ENCODE peak calls at places on chromosomes 1 and 21, in four cellular contexts. W is activated naive CD8-positive, alpha-beta T cell treated with anti-CD3 and anti-CD28 coated beads, Interleukin-2, amount 50 U/mL, for 16 hours; P is RPMI8226; B is stimulated activated CD8-positive, alpha-beta memory T cell treated with anti-CD3 and anti-CD28 coated beads, Interleukin-12 subunit alpha, Interleukin-12 subunit beta, amount 100 ng/mL, for 1 hour. J is an unnamed sample.

GRCh38 chr1:179025125-179025974 is at the start of gene FAM20B:
- DNase-seq in B (peak; percentile 84), P (peak; percentile 97), W (peak; percentile 87), J (peak; percentile 94)

GRCh38 chr1:25579947-25580309 is 36.5 kb downstream of the LDLRAP1 start:
- DNase-seq in B (no peak), W (no peak), P (no peak), J (no peak)

GRCh38 chr1:61491497-61491896 is 233.4 kb downstream of the TM2D1 start:
- DNase-seq in W (no peak), B (no peak), P (no peak), J (no peak)

GRCh38 chr1:59779949-59780348 is 34.8 kb upstream of the HOOK1 start:
- DNase-seq in P (no peak), W (no peak), B (no peak), J (peak; percentile 17)

GRCh38 chr1:5889462-5889861 is 102.8 kb downstream of the NPHP4 start:
- DNase-seq in P (no peak), W (no peak), B (no peak), J (no peak)

GRCh38 chr21:34852438-34852837 is 183.6 kb downstream of the CLIC6 start:
- DNase-seq in W (no peak), B (no peak), P (no peak), J (no peak)

GRCh38 chr1:192807221-192807967 is 1.4 kb upstream of the RGS2 start:
- DNase-seq in B (no peak), W (no peak), P (no peak), J (peak; percentile 68)

GRCh38 chr1:156347337-156347736 is 9.0 kb downstream of the TSACC start:
- DNase-seq in W (no peak), P (no peak), B (no peak), J (no peak)

GRCh38 chr1:211951856-211952255 is 83.5 kb downstream of the INTS7 start:
- DNase-seq in P (peak; percentile 53), B (no peak), W (no peak), J (no peak)

GRCh38 chr1:61746768-61747167 is 4.5 kb downstream of the PATJ start:
- DNase-seq in W (no peak), B (no peak), P (no peak), J (no peak)

GRCh38 chr1:58986996-58987767 is 203.3 kb upstream of the JUN start:
- DNase-seq in P (no peak), W (no peak), B (no peak), J (no peak)

GRCh38 chr1:70143052-70143659 is 62.2 kb downstream of the LRRC40 start:
- DNase-seq in W (no peak), P (no peak), B (no peak), J (no peak)

J was measured in NAMALWA.